ENCODE peak calls at places on chromosomes 1 and 21, in ten cellular contexts. B is HCT116; A is PC-3; N is neural crest cell; W is CD8-positive, alpha-beta T cell; T is CD4-positive, alpha-beta T cell; Y is fibroblast of pulmonary artery; J is AG09319; U is lung; R is breast epithelium. I is an unnamed sample.

GRCh38 chr21:27423073-27423472 is 456.2 kb upstream of the ADAMTS5 start:
- DNase-seq in B (no peak), A (peak; percentile 7), N (no peak), W (no peak), T (no peak), Y (peak; percentile 83), J (peak; percentile 51), U (peak; percentile 36), R (peak; percentile 74), I (peak; percentile 91)

GRCh38 chr1:231630558-231631205 is 4.1 kb downstream of the DISC1 start:
- DNase-seq in B (no peak), A (no peak), N (no peak), W (no peak), T (no peak), Y (no peak), J (no peak), U (no peak), R (no peak), I (no peak)

GRCh38 chr1:36942093-36942492 is 92.2 kb downstream of the GRIK3 start:
- DNase-seq in B (no peak), A (no peak), N (no peak), W (no peak), T (no peak), Y (no peak), J (no peak), U (no peak), R (no peak), I (no peak)

GRCh38 chr1:112674986-112675727 is 698 bp downstream of the MOV10 start:
- DNase-seq in B (no peak), A (peak; percentile 29), N (peak; percentile 62), W (no peak), T (no peak), Y (peak; percentile 22), J (no peak), U (no peak), R (no peak), I (no peak)

GRCh38 chr21:37219766-37220432 is 47.2 kb downstream of the VPS26C start:
- DNase-seq in B (no peak), A (no peak), N (no peak), W (no peak), T (peak; percentile 48), Y (no peak), J (no peak), U (no peak), R (no peak), I (no peak)

GRCh38 chr21:42799516-42799915 is 79.8 kb downstream of the WDR4 start:
- DNase-seq in B (no peak), A (peak; percentile 71), N (no peak), W (no peak), T (no peak), Y (no peak), J (no peak), U (no peak), R (no peak), I (no peak)

GRCh38 chr1:168079761-168080160 is 57.0 kb downstream of the GPR161 start:
- DNase-seq in B (peak; percentile 56), A (peak; percentile 60), N (no peak), W (no peak), T (no peak), Y (peak; percentile 27), J (no peak), U (no peak), R (no peak), I (no peak)

GRCh38 chr1:208069317-208069716 is 158.4 kb upstream of the CD34 start:
- DNase-seq in B (no peak), A (no peak), N (no peak), W (no peak), T (no peak), Y (no peak), J (no peak), U (no peak), R (no peak), I (no peak)

GRCh38 chr1:89890085-89890754 is 69.4 kb downstream of the LRRC8D start:
- DNase-seq in B (peak; percentile 28), A (peak; percentile 99), N (no peak), W (no peak), T (no peak), Y (peak; percentile 69), J (no peak), U (no peak), R (peak; percentile 47), I (no peak)

GRCh38 chr1:77134359-77134758 is 84.9 kb downstream of the PIGK start:
- DNase-seq in B (no peak), A (peak; percentile 25), N (no peak), W (no peak), T (no peak), Y (peak; percentile 22), J (no peak), U (no peak), R (no peak), I (no peak)

GRCh38 chr1:180948357-180948756 is 35.7 kb downstream of the KIAA1614 start:
- DNase-seq in B (no peak), A (no peak), N (no peak), W (no peak), T (no peak), Y (peak; percentile 51), J (no peak), U (no peak), R (peak; percentile 66), I (no peak)

GRCh38 chr1:27116697-27117096 is 38.2 kb downstream of the SLC9A1 start:
- DNase-seq in B (no peak), A (peak; percentile 32), N (no peak), W (no peak), T (no peak), Y (peak; percentile 65), J (no peak), U (no peak), R (no peak), I (no peak)

GRCh38 chr1:48916121-48917069 is 139.7 kb upstream of the BEND5 start:
- DNase-seq in B (peak; percentile 8), A (peak; percentile 78), N (no peak), W (no peak), T (no peak), Y (peak; percentile 80), J (peak; percentile 25), U (no peak), R (peak; percentile 28), I (no peak)
- TF ChIP-seq CTCF in B (peak; percentile 54), A (peak; percentile 72), N (peak; percentile 68), W (no peak), T (no peak), Y (peak; percentile 68), J (peak; percentile 62), U (no peak), R (peak; percentile 29), I (peak; percentile 23)

GRCh38 chr1:41423511-41424191 is 60.8 kb downstream of the EDN2 start:
- DNase-seq in B (no peak), A (peak; percentile 16), N (no peak), W (no peak), T (no peak), Y (no peak), J (no peak), U (no peak), R (peak; percentile 33), I (no peak)
- TF ChIP-seq CTCF in B (peak; percentile 63), A (peak; percentile 64), N (peak; percentile 33), W (no peak), T (no peak), Y (no peak), J (no peak), U (no peak), R (no peak), I (no peak)

GRCh38 chr1:50368179-50369007 is 54.9 kb downstream of the DMRTA2 start:
- DNase-seq in B (peak; percentile 21), A (peak; percentile 23), N (peak; percentile 62), W (no peak), T (no peak), Y (peak; percentile 27), J (no peak), U (peak; percentile 38), R (no peak), I (no peak)

GRCh38 chr1:50371749-50372148 is 51.5 kb downstream of the DMRTA2 start:
- DNase-seq in B (no peak), A (no peak), N (no peak), W (no peak), T (no peak), Y (no peak), J (no peak), U (no peak), R (peak; percentile 62), I (no peak)

GRCh38 chr1:50373532-50373931 is 49.7 kb downstream of the DMRTA2 start:
- DNase-seq in B (no peak), A (no peak), N (no peak), W (no peak), T (no peak), Y (no peak), J (no peak), U (no peak), R (no peak), I (no peak)

GRCh38 chr1:50369008-50369634 is 54.1 kb downstream of the DMRTA2 start:
- DNase-seq in B (no peak), A (no peak), N (no peak), W (no peak), T (no peak), Y (no peak), J (no peak), U (no peak), R (no peak), I (no peak)

DNA sequence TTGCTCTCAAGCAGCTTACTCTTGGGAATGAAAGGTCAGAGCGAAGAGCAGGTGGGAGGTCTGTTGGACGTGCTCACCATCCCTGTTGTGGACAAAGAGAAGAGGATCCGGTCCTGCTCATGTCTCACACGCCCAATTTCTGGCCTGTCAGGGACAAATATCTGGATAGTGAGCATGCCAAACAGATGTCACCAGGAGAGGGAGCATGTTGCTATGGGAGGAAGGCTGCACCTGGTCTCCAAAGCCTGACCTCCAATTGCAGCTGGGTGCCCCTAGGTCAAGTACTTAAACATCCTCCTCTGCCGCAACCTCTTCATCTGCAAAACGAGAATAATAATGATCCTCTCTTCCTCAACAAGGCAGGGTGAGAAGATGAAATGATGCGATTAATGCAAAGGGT is 53.4 kb downstream of the DMRTA2 start:
- DNase-seq in B (no peak), A (no peak), N (no peak), W (no peak), T (no peak), Y (peak; percentile 6), J (no peak), U (no peak), R (no peak), I (no peak)
- TF ChIP-seq CTCF in B (peak; percentile 45), A (peak; percentile 18), N (no peak), W (no peak), T (no peak), Y (peak; percentile 22), J (no peak), U (no peak), R (no peak), I (peak; percentile 21)

DNA sequence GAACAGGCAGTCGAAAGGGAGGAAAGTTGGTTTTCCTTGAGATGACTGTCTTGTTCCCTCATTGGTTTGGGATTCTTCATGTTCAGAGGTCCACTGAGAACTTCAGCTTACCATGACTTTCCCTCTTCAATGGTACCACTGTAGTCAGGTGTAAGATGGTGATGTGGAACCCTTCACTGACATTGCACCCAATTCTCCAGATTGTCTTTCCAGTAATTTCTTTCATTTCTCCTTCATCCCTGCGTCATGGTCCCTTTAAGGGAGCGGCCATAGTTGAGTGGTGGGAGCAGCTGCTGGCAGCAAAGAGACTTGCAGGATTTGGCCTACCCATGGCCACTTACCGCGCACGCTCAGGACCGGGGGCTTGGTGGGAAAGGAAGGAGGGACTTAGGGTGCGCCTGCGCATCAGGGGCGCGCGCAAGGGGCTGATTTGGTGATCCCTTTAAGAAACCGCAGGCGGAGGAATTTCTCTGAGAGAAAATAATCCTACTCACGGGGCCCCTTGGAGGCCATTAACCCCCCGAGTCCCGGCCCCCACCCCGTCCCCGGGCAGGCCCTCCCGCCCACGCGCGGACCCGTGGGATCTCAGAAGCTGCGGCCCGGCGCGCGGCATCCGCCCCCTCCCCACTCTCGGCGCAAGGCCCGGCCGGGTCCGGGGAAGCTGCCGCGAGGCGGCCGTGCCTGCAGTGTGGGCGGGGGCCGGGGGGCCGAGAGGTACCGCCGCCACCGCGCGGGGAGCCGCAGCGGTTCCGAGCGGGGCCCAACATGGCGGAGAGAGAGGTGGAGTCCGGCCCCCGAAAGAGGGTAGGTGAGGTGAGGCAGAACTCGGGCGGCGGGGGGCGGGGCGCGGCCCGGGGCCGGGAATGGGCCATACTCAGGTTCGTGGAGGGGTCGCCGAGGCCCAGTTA is at the start of gene ZMYM4:
- DNase-seq in B (peak; percentile 98), A (peak; percentile 95), N (peak; percentile 78), W (peak; percentile 70), T (peak; percentile 91), Y (peak; percentile 99), J (peak; percentile 99), U (peak; percentile 93), R (peak; percentile 81), I (peak; percentile 98)
- TF ChIP-seq CTCF in B (no peak), A (no peak), N (peak; percentile 24), W (no peak), T (no peak), Y (no peak), J (no peak), U (no peak), R (no peak), I (peak; percentile 7)

I was measured in osteocyte.